ENCODE peak calls at places on chromosomes 1 and 21, in eight cellular contexts. A, M, O, D, I, R, W and C are unnamed samples. For H3K36me3, the result is how much of the 10 kb centered on the place peaks cover.

GRCh38 chr21:26964379-26964778 is 2.5 kb downstream of the ADAMTS5 start:
- DNase-seq in R (peak), W (peak), I (peak), M (peak), D (no peak), O (no peak), A (peak), C (no peak)

GRCh38 chr21:45863751-45864150 is 117.8 kb upstream of the COL6A1 start:
- DNase-seq in M (no peak), D (no peak), I (no peak), O (no peak), A (no peak), R (no peak), W (no peak), C (no peak)

GRCh38 chr1:3908886-3909517 is 8.9 kb upstream of the C1orf174 start:
- DNase-seq in I (no peak), O (no peak), M (no peak), D (no peak), A (no peak), W (peak), R (no peak), C (peak)

GRCh38 chr1:110361856-110362255 is 22.7 kb downstream of the RBM15 start:
- DNase-seq in A (no peak), O (no peak), M (no peak), W (no peak), R (no peak), I (no peak), D (no peak), C (no peak)

GRCh38 chr1:11280719-11281376 is 7.8 kb downstream of the UBIAD1 start:
- DNase-seq in I (no peak), A (no peak), D (no peak), W (no peak), M (no peak), O (no peak), R (no peak), C (peak)

GRCh38 chr1:160544647-160545046 is 21.6 kb upstream of the SLAMF6 start:
- DNase-seq in D (no peak), I (peak), A (no peak), M (peak), O (no peak), R (no peak), W (no peak), C (peak)

GRCh38 chr1:164651378-164651951 is 92.5 kb downstream of the PBX1 start:
- DNase-seq in I (no peak), A (peak), M (no peak), D (no peak), R (no peak), W (no peak), O (peak), C (no peak)

GRCh38 chr1:162847839-162848453 is 13.0 kb downstream of the CCDC190 start:
- DNase-seq in O (peak), R (peak), A (peak), M (peak), I (peak), W (peak), D (peak), C (peak)

GRCh38 chr21:35578831-35579470 is 481.4 kb downstream of the SETD4 start:
- DNase-seq in I (no peak), R (no peak), W (no peak), M (peak), D (no peak), A (no peak), O (peak), C (no peak)

GRCh38 chr1:17192394-17193221 is 12.3 kb upstream of the PADI1 start:
- DNase-seq in O (peak), W (no peak), I (peak), D (no peak), R (peak), A (no peak), M (peak), C (no peak)

GRCh38 chr1:110783292-110783918 is 89.5 kb upstream of the CD53 start:
- DNase-seq in M (peak), O (peak), D (peak), W (no peak), R (peak), I (peak), A (no peak), C (peak)

GRCh38 chr1:175183586-175183985 is 9.0 kb downstream of the KIAA0040 start:
- DNase-seq in W (no peak), M (no peak), I (peak), D (no peak), A (no peak), R (no peak), O (no peak), C (no peak)

GRCh38 chr1:233394860-233395717 is 67.6 kb downstream of the MAP3K21 start:
- DNase-seq in O (peak), M (peak), D (peak), W (no peak), A (no peak), I (peak), R (no peak), C (peak)

GRCh38 chr1:8643542-8644536 is 173.6 kb downstream of the RERE start:
- DNase-seq in R (no peak), I (no peak), O (no peak), M (no peak), D (no peak), A (no peak), W (no peak), C (peak)

GRCh38 chr1:35851175-35851869 is 31.7 kb upstream of the AGO1 start:
- DNase-seq in W (no peak), R (no peak), O (peak), M (peak), A (no peak), I (no peak), D (no peak), C (no peak)

GRCh38 chr1:222243902-222244301 is 304.0 kb downstream of the HHIPL2 start:
- DNase-seq in M (no peak), D (no peak), I (no peak), A (no peak), W (no peak), O (peak), R (no peak), C (no peak)

GRCh38 chr1:16248603-16249534 is 11.9 kb upstream of the CPLANE2 start:
- DNase-seq in R (peak), A (peak), M (peak), D (peak), I (no peak), W (peak), O (peak), C (peak)

GRCh38 chr1:41622859-41623732 is 138.6 kb upstream of the EDN2 start:
- DNase-seq in A (no peak), D (no peak), M (peak), W (no peak), I (no peak), O (no peak), R (no peak), C (no peak)

GRCh38 chr1:206578115-206578935 is 33.9 kb downstream of the EIF2D start:
- DNase-seq in I (no peak), O (no peak), A (no peak), D (no peak), M (no peak), W (no peak), R (no peak), C (no peak)

GRCh38 chr1:47587891-47588582 is 150.2 kb downstream of the FOXD2 start:
- DNase-seq in I (no peak), A (no peak), D (peak), R (no peak), O (no peak), W (no peak), M (peak), C (no peak)

GRCh38 chr21:25402134-25402957 is 204.9 kb downstream of the MRPL39 start:
- DNase-seq in I (no peak), M (no peak), D (no peak), O (no peak), R (no peak), A (no peak), W (no peak), C (no peak)

DNA sequence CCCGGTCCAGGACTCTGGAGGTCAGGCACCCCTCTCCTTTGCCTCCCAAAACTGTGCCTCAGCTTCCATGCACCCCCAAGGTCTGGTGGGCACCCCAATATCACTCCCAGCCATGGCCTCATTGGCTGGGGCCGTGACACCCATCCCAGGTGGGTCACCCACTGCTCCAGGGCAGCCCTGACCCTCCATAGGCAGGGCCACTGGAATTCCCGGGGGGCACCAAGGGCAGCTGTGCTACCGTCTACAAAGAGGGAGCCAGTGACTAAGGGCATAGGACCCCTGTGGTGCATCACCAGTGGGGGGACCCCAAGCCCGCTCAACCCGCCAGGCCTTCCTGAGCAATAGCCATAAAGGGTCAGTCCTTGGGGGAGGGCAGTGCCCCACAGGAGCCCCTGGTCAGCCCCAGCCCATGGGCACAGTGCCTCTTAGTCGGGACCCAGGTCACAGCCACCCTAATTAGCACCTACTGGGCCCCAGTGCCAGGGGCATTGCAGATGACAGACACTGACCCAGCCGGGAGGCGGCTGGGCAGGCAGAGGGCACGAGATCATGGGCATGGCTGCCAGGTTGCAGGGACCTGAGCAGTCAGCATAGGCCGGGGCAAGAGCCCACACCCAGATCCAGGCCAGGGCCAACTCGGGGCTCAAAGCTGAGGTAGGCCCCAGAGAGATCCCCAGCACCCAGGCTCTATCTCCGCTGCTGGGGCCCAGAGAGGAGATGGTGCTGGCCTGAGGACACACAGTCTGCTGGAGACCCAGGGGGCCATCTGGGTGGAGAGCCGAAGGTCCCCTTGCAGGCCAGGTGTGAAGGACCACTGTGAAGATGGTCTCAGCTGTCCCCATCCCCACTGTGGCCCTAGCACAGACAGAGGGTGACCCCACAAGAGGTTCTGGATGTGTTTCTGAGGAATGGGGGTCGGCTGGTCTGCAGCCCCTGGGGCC is 19.0 kb upstream of the ARF1 start:
- DNase-seq in R (peak), W (peak), A (peak), O (no peak), M (no peak), D (no peak), I (no peak), C (no peak)
- H3K36me3 ChIP-seq in R (under half), W (under half), A (under half), O (under half), M (under half), D (under half), I (under half), C (under half)

GRCh38 chr1:56534252-56534651 is 45.1 kb downstream of the PLPP3 start:
- DNase-seq in D (no peak), O (no peak), A (no peak), I (no peak), R (no peak), W (no peak), M (no peak), C (no peak)
- H3K36me3 ChIP-seq in D (under half), O (under half), A (under half), I (under half), R (under half), W (under half), M (under half), C (under half)

DNA sequence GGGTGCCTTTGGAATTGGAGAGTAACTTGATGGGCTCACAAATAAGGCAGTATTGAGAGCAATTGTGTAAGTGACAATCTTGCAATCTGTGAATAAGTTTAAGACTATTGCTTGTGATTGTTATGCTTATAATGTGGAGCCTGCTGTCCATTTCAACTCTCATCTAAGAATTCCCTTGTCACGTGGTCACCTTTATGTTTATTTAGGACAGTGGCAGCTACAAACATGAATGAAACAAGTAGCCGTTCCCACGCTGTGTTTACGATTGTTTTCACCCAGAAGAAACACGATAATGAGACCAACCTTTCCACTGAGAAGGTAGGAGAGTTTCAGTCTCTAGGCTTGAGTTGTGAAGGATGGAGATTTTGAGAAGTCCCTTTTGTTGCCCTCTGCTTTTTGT is 57.6 kb downstream of the KIF1B start:
- DNase-seq in M (no peak), D (no peak), I (no peak), R (no peak), A (no peak), W (no peak), O (no peak), C (no peak)
- H3K36me3 ChIP-seq in M (under half), D (under half), I (under half), R (under half), A (under half), W (half or more), O (under half), C (under half)

GRCh38 chr21:17813353-17813752 is 5.8 kb downstream of the C21orf91 start:
- DNase-seq in A (no peak), M (no peak), R (no peak), I (no peak), W (no peak), D (no peak), O (no peak), C (no peak)
- H3K36me3 ChIP-seq in A (under half), M (under half), R (under half), I (under half), W (under half), D (half or more), O (under half), C (half or more)

GRCh38 chr1:179990847-179991246 is 36.2 kb downstream of the CEP350 start:
- DNase-seq in W (no peak), A (no peak), I (no peak), M (no peak), R (no peak), D (no peak), O (no peak), C (no peak)
- H3K36me3 ChIP-seq in W (half or more), A (under half), I (under half), M (under half), R (under half), D (under half), O (under half), C (half or more)